ENCODE peak calls at places on chromosomes 13 and 19, in five cellular contexts. One of them, this sample, is unnamed.

GRCh38 chr19:41299755-41300089 is 10.2 kb upstream of the CCDC97 start:
- DNase-seq in GM03348: peak; percentile 43
- DNase-seq in fibroblast of pulmonary artery: peak; percentile 67
- DNase-seq in activated T-helper 2 cell treated with anti-CD3 and anti-CD28 coated beads, Interferon-gamma antibody, Interleukin-2, Interleukin-4, amounts not matched to agents 10 μg/mL and 5 μg/mL and 100 μg/mL, durations not matched to agents 14 hours and 24 hours and 36 hours: no peak
- DNase-seq in AG04449: no peak
- DNase-seq in this sample: peak; percentile 42

GRCh38 chr19:6731822-6732221 is 5.6 kb downstream of the GPR108 start:
- DNase-seq in GM03348: no peak
- DNase-seq in fibroblast of pulmonary artery: no peak
- DNase-seq in activated T-helper 2 cell treated with anti-CD3 and anti-CD28 coated beads, Interferon-gamma antibody, Interleukin-2, Interleukin-4, amounts not matched to agents 10 μg/mL and 5 μg/mL and 100 μg/mL, durations not matched to agents 14 hours and 24 hours and 36 hours: no peak
- DNase-seq in AG04449: no peak
- DNase-seq in this sample: no peak

GRCh38 chr19:46147791-46148288 is at the start of gene IGFL2:
- DNase-seq in GM03348: no peak
- DNase-seq in fibroblast of pulmonary artery: peak; percentile 29
- DNase-seq in activated T-helper 2 cell treated with anti-CD3 and anti-CD28 coated beads, Interferon-gamma antibody, Interleukin-2, Interleukin-4, amounts not matched to agents 10 μg/mL and 5 μg/mL and 100 μg/mL, durations not matched to agents 14 hours and 24 hours and 36 hours: no peak
- DNase-seq in AG04449: no peak
- DNase-seq in this sample: peak; percentile 67

GRCh38 chr13:110334841-110335490 is 27.9 kb downstream of the COL4A2 start:
- DNase-seq in GM03348: no peak
- DNase-seq in fibroblast of pulmonary artery: no peak
- DNase-seq in activated T-helper 2 cell treated with anti-CD3 and anti-CD28 coated beads, Interferon-gamma antibody, Interleukin-2, Interleukin-4, amounts not matched to agents 10 μg/mL and 5 μg/mL and 100 μg/mL, durations not matched to agents 14 hours and 24 hours and 36 hours: no peak
- DNase-seq in AG04449: no peak
- DNase-seq in this sample: peak; percentile 78

GRCh38 chr13:102825921-102826706 is 19.7 kb upstream of the ERCC5 start:
- DNase-seq in GM03348: peak; percentile 84
- DNase-seq in fibroblast of pulmonary artery: peak; percentile 96
- DNase-seq in activated T-helper 2 cell treated with anti-CD3 and anti-CD28 coated beads, Interferon-gamma antibody, Interleukin-2, Interleukin-4, amounts not matched to agents 10 μg/mL and 5 μg/mL and 100 μg/mL, durations not matched to agents 14 hours and 24 hours and 36 hours: no peak
- DNase-seq in AG04449: peak; percentile 85
- DNase-seq in this sample: peak; percentile 94

GRCh38 chr13:75760182-75760981 is 124.3 kb downstream of the LMO7 start:
- DNase-seq in GM03348: no peak
- DNase-seq in fibroblast of pulmonary artery: no peak
- DNase-seq in activated T-helper 2 cell treated with anti-CD3 and anti-CD28 coated beads, Interferon-gamma antibody, Interleukin-2, Interleukin-4, amounts not matched to agents 10 μg/mL and 5 μg/mL and 100 μg/mL, durations not matched to agents 14 hours and 24 hours and 36 hours: no peak
- DNase-seq in AG04449: no peak
- DNase-seq in this sample: peak; percentile 26

GRCh38 chr13:30520571-30520970 is 54.8 kb upstream of the HMGB1 start:
- DNase-seq in GM03348: peak; percentile 63
- DNase-seq in fibroblast of pulmonary artery: peak; percentile 22
- DNase-seq in activated T-helper 2 cell treated with anti-CD3 and anti-CD28 coated beads, Interferon-gamma antibody, Interleukin-2, Interleukin-4, amounts not matched to agents 10 μg/mL and 5 μg/mL and 100 μg/mL, durations not matched to agents 14 hours and 24 hours and 36 hours: no peak
- DNase-seq in AG04449: peak; percentile 26
- DNase-seq in this sample: peak; percentile 67

GRCh38 chr13:44307844-44308243 is 65.8 kb upstream of the SERP2 start:
- DNase-seq in GM03348: no peak
- DNase-seq in fibroblast of pulmonary artery: no peak
- DNase-seq in activated T-helper 2 cell treated with anti-CD3 and anti-CD28 coated beads, Interferon-gamma antibody, Interleukin-2, Interleukin-4, amounts not matched to agents 10 μg/mL and 5 μg/mL and 100 μg/mL, durations not matched to agents 14 hours and 24 hours and 36 hours: no peak
- DNase-seq in AG04449: no peak
- DNase-seq in this sample: no peak

GRCh38 chr13:97724450-97724849 is 229.0 kb upstream of the IPO5 start:
- DNase-seq in GM03348: no peak
- DNase-seq in fibroblast of pulmonary artery: peak; percentile 27
- DNase-seq in activated T-helper 2 cell treated with anti-CD3 and anti-CD28 coated beads, Interferon-gamma antibody, Interleukin-2, Interleukin-4, amounts not matched to agents 10 μg/mL and 5 μg/mL and 100 μg/mL, durations not matched to agents 14 hours and 24 hours and 36 hours: no peak
- DNase-seq in AG04449: no peak
- DNase-seq in this sample: no peak

GRCh38 chr13:55566779-55567178 is 1573.9 kb upstream of the PRR20A start:
- DNase-seq in GM03348: no peak
- DNase-seq in fibroblast of pulmonary artery: no peak
- DNase-seq in activated T-helper 2 cell treated with anti-CD3 and anti-CD28 coated beads, Interferon-gamma antibody, Interleukin-2, Interleukin-4, amounts not matched to agents 10 μg/mL and 5 μg/mL and 100 μg/mL, durations not matched to agents 14 hours and 24 hours and 36 hours: no peak
- DNase-seq in AG04449: no peak
- DNase-seq in this sample: no peak

GRCh38 chr13:93409001-93409400 is 182.4 kb downstream of the GPC6 start:
- DNase-seq in GM03348: no peak
- DNase-seq in fibroblast of pulmonary artery: no peak
- DNase-seq in activated T-helper 2 cell treated with anti-CD3 and anti-CD28 coated beads, Interferon-gamma antibody, Interleukin-2, Interleukin-4, amounts not matched to agents 10 μg/mL and 5 μg/mL and 100 μg/mL, durations not matched to agents 14 hours and 24 hours and 36 hours: no peak
- DNase-seq in AG04449: no peak
- DNase-seq in this sample: peak; percentile 42

GRCh38 chr19:35093941-35094647 is 21.5 kb upstream of the FXYD3 start:
- DNase-seq in GM03348: no peak
- DNase-seq in fibroblast of pulmonary artery: no peak
- DNase-seq in activated T-helper 2 cell treated with anti-CD3 and anti-CD28 coated beads, Interferon-gamma antibody, Interleukin-2, Interleukin-4, amounts not matched to agents 10 μg/mL and 5 μg/mL and 100 μg/mL, durations not matched to agents 14 hours and 24 hours and 36 hours: no peak
- DNase-seq in AG04449: no peak
- DNase-seq in this sample: no peak

GRCh38 chr13:110338441-110339101 is 31.5 kb downstream of the COL4A2 start:
- DNase-seq in GM03348: peak; percentile 64
- DNase-seq in fibroblast of pulmonary artery: peak; percentile 92
- DNase-seq in activated T-helper 2 cell treated with anti-CD3 and anti-CD28 coated beads, Interferon-gamma antibody, Interleukin-2, Interleukin-4, amounts not matched to agents 10 μg/mL and 5 μg/mL and 100 μg/mL, durations not matched to agents 14 hours and 24 hours and 36 hours: no peak
- DNase-seq in AG04449: peak; percentile 91
- DNase-seq in this sample: peak; percentile 88

GRCh38 chr13:74661851-74662250 is 527.6 kb upstream of the KLF12 start:
- DNase-seq in GM03348: peak; percentile 35
- DNase-seq in fibroblast of pulmonary artery: no peak
- DNase-seq in activated T-helper 2 cell treated with anti-CD3 and anti-CD28 coated beads, Interferon-gamma antibody, Interleukin-2, Interleukin-4, amounts not matched to agents 10 μg/mL and 5 μg/mL and 100 μg/mL, durations not matched to agents 14 hours and 24 hours and 36 hours: no peak
- DNase-seq in AG04449: peak; percentile 17
- DNase-seq in this sample: no peak